ENCODE peak calls at places on chromosomes 3 and 15, in four cellular contexts. W, C, Z and P are unnamed samples.

GRCh38 chr3:30258426-30259392 is 347.7 kb upstream of the TGFBR2 start:
- DNase-seq in W (no peak), C (no peak), Z (no peak), P (no peak)

GRCh38 chr3:8485141-8485840 is 16.3 kb upstream of the LMCD1 start:
- DNase-seq in W (no peak), C (no peak), Z (no peak), P (no peak)

GRCh38 chr3:136903899-136904298 is 41.9 kb downstream of the NCK1 start:
- DNase-seq in W (no peak), C (no peak), Z (no peak), P (no peak)

GRCh38 chr3:43496740-43497375 is 125.0 kb downstream of the ANO10 start:
- DNase-seq in W (no peak), C (no peak), Z (no peak), P (peak)

GRCh38 chr15:78177447-78177873 is 28.3 kb downstream of the IDH3A start:
- DNase-seq in W (peak), C (no peak), Z (peak), P (peak)

GRCh38 chr3:102068327-102068726 is 219.0 kb downstream of the NFKBIZ start:
- DNase-seq in W (no peak), C (no peak), Z (no peak), P (no peak)

GRCh38 chr3:160112481-160112880 is 112.7 kb upstream of the C3orf80 start:
- DNase-seq in W (no peak), C (no peak), Z (no peak), P (no peak)

GRCh38 chr15:38795471-38796245 is 231.0 kb upstream of the RASGRP1 start:
- DNase-seq in W (no peak), C (no peak), Z (no peak), P (no peak)

GRCh38 chr15:67915374-67916050 is 75.7 kb upstream of the RNU6-1 start:
- DNase-seq in W (no peak), C (peak), Z (no peak), P (no peak)

GRCh38 chr3:101544181-101544850 is 17.4 kb upstream of the TRMT10C start:
- DNase-seq in W (no peak), C (no peak), Z (no peak), P (peak)

GRCh38 chr15:67543348-67543718 is 830 bp downstream of the MAP2K5 start:
- DNase-seq in W (peak), C (no peak), Z (no peak), P (peak)

GRCh38 chr15:38398134-38398533 is 55.8 kb upstream of the FAM98B start:
- DNase-seq in W (no peak), C (peak), Z (no peak), P (peak)

GRCh38 chr15:99476413-99477222 is 89.2 kb upstream of the MEF2A start:
- DNase-seq in W (no peak), C (peak), Z (peak), P (peak)

GRCh38 chr3:160616721-160617120 is 51.4 kb upstream of the KPNA4 start:
- DNase-seq in W (no peak), C (no peak), Z (no peak), P (peak)

GRCh38 chr15:98853593-98854420 is 153.8 kb downstream of the PGPEP1L start:
- DNase-seq in W (no peak), C (no peak), Z (no peak), P (peak)

GRCh38 chr3:31530039-31530983 is 2.4 kb upstream of the STT3B start:
- DNase-seq in W (no peak), C (no peak), Z (no peak), P (no peak)